ENCODE peak calls at places on chromosomes 7 and 10, in ten cellular contexts. B, Y, I, F, O, D, E, Q, U and G are unnamed samples.

GRCh38 chr7:130390486-130390885 is 10.2 kb downstream of the CPA1 start:
- DNase-seq in Q (no peak), U (no peak), O (no peak), E (no peak), I (no peak), B (no peak), Y (no peak), D (no peak), F (no peak), G (no peak)

GRCh38 chr7:106178593-106179134 is 66.6 kb upstream of the SYPL1 start:
- DNase-seq in F (peak), Y (no peak), B (peak), Q (peak), E (no peak), I (peak), D (no peak), O (no peak), U (no peak), G (peak)

GRCh38 chr10:50614444-50615137 is 9.2 kb downstream of the SGMS1 start:
- DNase-seq in I (no peak), O (peak), D (peak), Y (no peak), Q (no peak), F (no peak), U (peak), E (peak), B (peak), G (no peak)

GRCh38 chr10:56823849-56824248 is 462.8 kb upstream of the ZWINT start:
- DNase-seq in E (peak), Q (peak), D (peak), U (peak), B (peak), O (no peak), F (no peak), Y (no peak), I (no peak), G (peak)

GRCh38 chr10:121998462-121998861 is 9.5 kb downstream of the TACC2 start:
- DNase-seq in I (no peak), F (no peak), Y (no peak), E (no peak), U (no peak), D (no peak), O (no peak), B (no peak), Q (no peak), G (no peak)

GRCh38 chr10:131636116-131636515 is 264.7 kb upstream of the PPP2R2D start:
- DNase-seq in E (no peak), F (no peak), I (no peak), Q (no peak), B (no peak), U (no peak), O (no peak), D (no peak), Y (no peak), G (no peak)

GRCh38 chr7:101645951-101646350 is 16.9 kb upstream of the MYL10 start:
- DNase-seq in F (no peak), D (no peak), B (no peak), E (peak), O (no peak), I (no peak), U (no peak), Q (no peak), Y (no peak), G (no peak)

GRCh38 chr10:121293121-121293520 is 305.1 kb downstream of the FGFR2 start:
- DNase-seq in Q (no peak), U (peak), E (no peak), Y (no peak), I (no peak), O (no peak), B (no peak), F (no peak), D (no peak), G (no peak)

GRCh38 chr7:158676171-158676840 is 28.3 kb downstream of the NCAPG2 start:
- DNase-seq in D (no peak), I (no peak), Y (no peak), Q (no peak), B (no peak), U (no peak), O (no peak), E (no peak), F (peak), G (peak)

GRCh38 chr7:132251327-132251659 is 325.0 kb downstream of the PLXNA4 start:
- DNase-seq in Y (no peak), D (peak), E (no peak), U (no peak), F (peak), B (peak), O (no peak), I (no peak), Q (no peak), G (peak)

GRCh38 chr10:103238506-103239252 is 7.0 kb upstream of the RPEL1 start:
- DNase-seq in Y (no peak), U (peak), I (no peak), F (peak), Q (peak), D (peak), B (no peak), E (peak), O (no peak), G (peak)

GRCh38 chr10:133058267-133059092 is 29.2 kb upstream of the ADGRA1 start:
- DNase-seq in D (no peak), I (no peak), Q (peak), Y (no peak), U (no peak), F (no peak), E (no peak), O (no peak), B (no peak), G (no peak)

GRCh38 chr7:123846217-123846891 is 1.4 kb downstream of the HYAL4 start:
- DNase-seq in Q (no peak), O (peak), B (peak), E (no peak), Y (no peak), F (peak), U (no peak), I (no peak), D (no peak), G (peak)

GRCh38 chr7:29453022-29453421 is 110.6 kb upstream of the PRR15 start:
- DNase-seq in D (no peak), B (no peak), I (no peak), U (no peak), O (no peak), F (no peak), E (no peak), Q (no peak), Y (no peak), G (no peak)

GRCh38 chr10:34580214-34580613 is 234.9 kb downstream of the PARD3 start:
- DNase-seq in Q (no peak), F (no peak), E (no peak), D (no peak), B (no peak), Y (no peak), U (no peak), O (no peak), I (no peak), G (no peak)

GRCh38 chr10:117553171-117553814 is 10.7 kb downstream of the EMX2 start:
- DNase-seq in U (no peak), I (no peak), D (peak), Q (no peak), Y (no peak), B (no peak), E (no peak), F (no peak), O (no peak), G (no peak)

GRCh38 chr7:151086802-151087246 is 549 bp downstream of the AGAP3 start:
- DNase-seq in Y (no peak), F (no peak), I (no peak), O (no peak), D (peak), U (no peak), Q (no peak), E (peak), B (peak), G (peak)

GRCh38 chr7:20374391-20374790 is 43.7 kb downstream of the ITGB8 start:
- DNase-seq in Q (no peak), E (no peak), F (no peak), B (no peak), D (no peak), O (no peak), U (no peak), I (no peak), Y (no peak), G (no peak)

GRCh38 chr10:90983940-90984549 is 63.2 kb upstream of the ANKRD1 start:
- DNase-seq in D (peak), Q (no peak), B (peak), O (peak), E (no peak), F (no peak), U (no peak), I (no peak), Y (no peak), G (no peak)

GRCh38 chr10:1297566-1298301 is 241.5 kb downstream of the WDR37 start:
- DNase-seq in Q (peak), Y (no peak), O (no peak), U (peak), F (no peak), I (peak), E (no peak), D (peak), B (no peak), G (no peak)

GRCh38 chr7:128812514-128813168 is 17.6 kb upstream of the FLNC start:
- DNase-seq in O (no peak), Y (no peak), D (no peak), I (no peak), B (no peak), F (peak), Q (peak), E (no peak), U (no peak), G (no peak)

GRCh38 chr10:15349133-15349532 is 22.0 kb downstream of the FAM171A1 start:
- DNase-seq in F (no peak), B (no peak), Y (no peak), E (no peak), Q (no peak), O (no peak), I (no peak), D (no peak), U (no peak), G (no peak)

GRCh38 chr10:2851544-2851943 is 215.8 kb upstream of the PFKP start:
- DNase-seq in D (no peak), E (no peak), Y (no peak), U (no peak), Q (no peak), F (no peak), B (peak), I (no peak), O (peak), G (no peak)

GRCh38 chr10:112332509-112333228 is 41.2 kb upstream of the ACSL5 start:
- DNase-seq in Q (no peak), Y (no peak), I (no peak), B (no peak), E (no peak), F (no peak), O (no peak), U (no peak), D (no peak), G (no peak)

GRCh38 chr10:37495415-37495814 is 362.0 kb downstream of the ZNF248 start:
- DNase-seq in O (no peak), U (peak), F (no peak), E (no peak), D (no peak), Q (peak), Y (no peak), I (no peak), B (no peak), G (peak)

GRCh38 chr10:11760861-11761260 is 18.7 kb downstream of the ECHDC3 start:
- DNase-seq in D (no peak), U (no peak), F (no peak), Q (no peak), I (no peak), Y (no peak), O (no peak), B (no peak), E (no peak), G (no peak)

GRCh38 chr10:117260094-117260493 is 19.2 kb downstream of the SLC18A2 start:
- DNase-seq in E (no peak), F (no peak), D (peak), U (no peak), O (no peak), Q (peak), Y (no peak), I (no peak), B (no peak), G (no peak)

GRCh38 chr10:133150226-133150625 is 9.8 kb upstream of the KNDC1 start:
- DNase-seq in O (no peak), Y (no peak), B (no peak), D (no peak), Q (no peak), F (no peak), U (no peak), E (no peak), I (no peak), G (no peak)